ENCODE peak calls at places on chromosomes 5 and 9, in four cellular contexts. Q, Y, W and B are unnamed samples.

GRCh38 chr5:43514471-43514815 is 505 bp downstream of the C5orf34 start:
- DNase-seq in W (peak), Q (peak), Y (no peak), B (no peak)

GRCh38 chr5:176741566-176742211 is 68.7 kb upstream of the UNC5A start:
- DNase-seq in W (no peak), Q (no peak), Y (peak), B (peak)

GRCh38 chr5:5523066-5523505 is 100.6 kb downstream of the ICE1 start:
- DNase-seq in Y (peak), W (no peak), Q (no peak), B (no peak)

GRCh38 chr5:103444333-103445038 is 118.1 kb downstream of the NUDT12 start:
- DNase-seq in Y (no peak), Q (peak), W (no peak), B (no peak)

GRCh38 chr5:128085413-128085812 is 1.8 kb downstream of the SLC12A2 start:
- DNase-seq in Q (no peak), W (peak), Y (no peak), B (no peak)

GRCh38 chr5:32342656-32343055 is 29.9 kb upstream of the MTMR12 start:
- DNase-seq in Y (no peak), W (no peak), Q (no peak), B (no peak)

GRCh38 chr5:170809551-170809950 is 26.0 kb downstream of the GABRP start:
- DNase-seq in Y (no peak), W (peak), Q (peak), B (no peak)

GRCh38 chr5:169164481-169164925 is 136.4 kb downstream of the SLIT3 start:
- DNase-seq in W (peak), Q (peak), Y (no peak), B (no peak)

GRCh38 chr9:123138156-123138555 is 104.7 kb downstream of the GPR21 start:
- DNase-seq in Q (no peak), W (no peak), Y (no peak), B (no peak)

GRCh38 chr9:93365427-93366118 is 85.9 kb upstream of the FAM120A start:
- DNase-seq in Q (no peak), W (no peak), Y (no peak), B (no peak)

GRCh38 chr5:99034336-99034735 is 105.5 kb upstream of the CHD1 start:
- DNase-seq in W (no peak), Y (no peak), Q (no peak), B (no peak)

GRCh38 chr5:56123531-56124243 is 109.4 kb downstream of the ANKRD55 start:
- DNase-seq in W (peak), Q (peak), Y (no peak), B (no peak)

DNA sequence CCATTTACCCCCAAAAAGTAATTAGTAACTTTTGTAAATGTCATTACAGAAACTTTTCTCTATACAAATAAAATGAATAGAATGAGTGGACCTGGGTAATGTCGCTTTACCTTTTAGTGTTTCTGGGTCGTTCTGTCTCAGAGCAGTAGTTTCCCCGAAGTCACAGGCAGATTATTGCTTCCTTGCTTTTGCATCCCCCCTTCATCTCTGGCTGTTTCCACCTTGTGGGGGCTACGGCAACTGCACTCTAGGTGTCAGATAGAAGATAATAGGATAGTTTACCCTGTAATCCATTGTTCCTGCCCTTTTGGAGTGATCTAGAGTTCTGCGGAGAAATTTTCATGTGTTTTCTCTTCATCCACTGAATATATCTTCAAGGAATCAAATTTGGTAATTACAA is 68.7 kb downstream of the PRR16 start:
- DNase-seq in W (no peak), Q (no peak), Y (no peak), B (no peak)
- TF ChIP-seq CTCF in W (no peak), Q (no peak), Y (no peak), B (peak)

DNA sequence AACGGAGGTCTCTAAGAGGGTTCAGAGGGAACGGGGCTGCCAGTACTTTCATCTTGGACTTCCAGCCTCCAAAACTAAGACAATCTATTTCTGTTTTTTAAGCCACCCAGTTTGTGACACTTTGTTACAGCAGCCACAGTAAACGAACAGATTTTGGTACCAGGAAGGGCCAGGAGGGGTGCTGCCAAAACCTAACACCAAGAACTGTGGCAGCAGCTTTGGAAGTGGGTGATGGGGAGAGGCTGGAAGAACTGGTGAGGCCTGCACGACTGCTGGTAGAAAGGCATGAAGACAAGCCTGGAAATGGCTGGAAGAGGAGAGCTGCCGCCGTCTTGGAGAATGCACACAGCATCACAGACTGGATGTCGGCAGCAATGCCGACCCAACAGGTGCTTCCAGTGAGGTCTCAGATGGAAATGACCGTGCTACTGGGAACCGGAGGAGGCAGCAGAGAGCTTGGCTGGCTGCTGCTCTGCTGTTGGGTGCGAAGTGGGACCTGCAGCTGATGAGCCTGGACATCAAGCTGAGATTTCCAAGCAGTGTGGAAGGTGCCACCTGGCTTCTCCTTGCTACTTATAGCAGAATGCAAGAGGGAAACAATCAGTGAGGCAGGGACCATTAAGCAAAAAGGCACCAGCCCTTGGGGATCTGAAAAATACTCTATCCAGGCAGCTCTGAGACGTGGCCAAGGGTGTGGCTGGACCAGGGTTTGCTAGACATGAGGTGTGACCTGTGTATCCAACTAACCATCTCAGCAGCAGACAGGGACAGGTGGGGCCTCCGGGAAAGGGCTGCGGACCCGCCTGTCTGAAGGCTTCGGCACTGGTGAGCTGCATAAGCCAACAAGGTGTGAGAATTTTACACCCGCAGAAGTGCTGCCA is 4.7 kb upstream of the TMEM210 start:
- DNase-seq in Q (no peak), Y (peak), W (peak), B (no peak)
- TF ChIP-seq CTCF in Q (peak), Y (peak), W (peak), B (peak)

DNA sequence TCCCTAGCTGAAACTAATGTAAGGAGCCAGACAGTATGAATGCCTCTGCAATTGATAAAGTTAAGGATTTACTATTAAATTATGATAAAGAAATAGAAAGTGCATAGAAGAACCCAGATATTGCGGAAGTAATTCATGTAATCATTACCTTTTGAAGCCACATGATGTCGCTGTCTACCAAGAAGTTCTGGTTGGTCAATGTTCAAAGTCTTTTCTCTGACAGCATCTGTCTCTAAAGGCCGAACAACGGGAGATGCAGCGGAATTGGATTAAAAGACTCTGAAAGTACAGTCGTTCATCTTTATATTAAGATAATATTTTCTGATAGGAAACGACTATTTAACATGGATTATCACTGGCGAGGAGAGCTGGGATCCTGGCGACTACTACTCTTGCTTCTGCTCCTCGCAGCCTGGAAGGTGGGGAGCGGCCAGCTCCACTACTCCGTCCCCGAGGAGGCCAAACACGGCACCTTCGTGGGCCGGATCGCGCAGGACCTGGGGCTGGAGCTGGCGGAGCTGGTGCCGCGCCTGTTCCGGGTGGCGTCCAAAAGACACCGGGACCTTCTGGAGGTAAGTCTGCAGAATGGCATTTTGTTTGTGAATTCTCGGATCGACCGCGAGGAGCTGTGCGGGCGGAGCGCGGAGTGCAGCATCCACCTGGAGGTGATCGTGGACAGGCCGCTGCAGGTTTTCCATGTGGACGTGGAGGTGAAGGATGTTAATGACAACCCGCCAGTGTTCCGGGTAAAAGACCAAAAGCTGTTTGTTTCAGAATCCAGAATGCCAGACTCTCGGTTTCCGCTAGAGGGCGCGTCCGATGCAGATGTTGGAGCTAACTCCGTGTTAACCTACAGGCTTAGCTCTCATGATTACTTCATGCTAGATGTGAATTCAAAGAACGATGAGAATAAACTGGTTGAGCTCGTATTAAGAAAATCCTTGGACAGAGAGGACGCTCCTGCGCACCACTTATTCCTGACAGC is at the start of gene PCDHA8:
- DNase-seq in W (no peak), Q (no peak), Y (no peak), B (no peak)
- TF ChIP-seq CTCF in W (no peak), Q (peak), Y (no peak), B (peak)

GRCh38 chr9:127575875-127576778 is 36.0 kb upstream of the STXBP1 start:
- DNase-seq in Y (no peak), Q (no peak), W (no peak), B (no peak)

GRCh38 chr9:127572961-127573727 is 38.9 kb upstream of the STXBP1 start:
- DNase-seq in W (peak), Y (no peak), Q (no peak), B (no peak)

GRCh38 chr9:127578627-127578951 is 33.5 kb upstream of the STXBP1 start:
- DNase-seq in W (no peak), Y (no peak), Q (no peak), B (no peak)

GRCh38 chr9:127570533-127571111 is 41.5 kb upstream of the STXBP1 start:
- DNase-seq in W (no peak), Y (no peak), Q (no peak), B (no peak)

GRCh38 chr9:127574089-127574921 is 37.8 kb upstream of the STXBP1 start:
- DNase-seq in Y (no peak), W (peak), Q (peak), B (no peak)
- TF ChIP-seq CTCF in Y (no peak), W (no peak), Q (no peak), B (peak)

GRCh38 chr9:131800885-131801284 is 61.0 kb upstream of the RAPGEF1 start:
- DNase-seq in Q (no peak), Y (no peak), W (no peak), B (peak)

GRCh38 chr9:131803758-131804411 is 64.0 kb upstream of the RAPGEF1 start:
- DNase-seq in Y (no peak), Q (no peak), W (no peak), B (peak)

GRCh38 chr9:131799177-131799823 is 59.4 kb upstream of the RAPGEF1 start:
- DNase-seq in W (peak), Q (peak), Y (peak), B (peak)

GRCh38 chr9:131800366-131800765 is 60.5 kb upstream of the RAPGEF1 start:
- DNase-seq in Q (no peak), Y (no peak), W (no peak), B (no peak)

DNA sequence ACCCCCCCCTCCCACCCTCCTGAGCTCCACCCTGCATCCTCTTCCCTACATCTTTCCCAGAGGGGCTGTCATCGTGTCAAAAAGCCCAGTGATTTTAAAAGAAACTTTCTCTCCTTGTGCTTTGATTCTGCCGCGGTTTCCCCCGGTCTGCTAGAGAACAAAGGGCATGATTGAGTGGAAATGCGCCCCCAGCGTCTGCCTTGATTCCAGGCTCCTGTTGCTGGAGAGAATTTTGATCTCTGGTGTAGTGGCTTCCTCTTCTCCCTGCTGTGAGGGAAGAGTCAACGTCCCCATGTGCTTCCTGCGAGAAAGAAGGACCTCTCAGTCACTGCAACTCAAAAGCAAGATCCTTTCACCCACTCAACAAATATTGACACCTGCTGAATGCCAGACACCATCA is 61.9 kb upstream of the RAPGEF1 start:
- DNase-seq in W (no peak), Q (no peak), Y (no peak), B (peak)
- TF ChIP-seq CTCF in W (no peak), Q (no peak), Y (no peak), B (no peak)

DNA sequence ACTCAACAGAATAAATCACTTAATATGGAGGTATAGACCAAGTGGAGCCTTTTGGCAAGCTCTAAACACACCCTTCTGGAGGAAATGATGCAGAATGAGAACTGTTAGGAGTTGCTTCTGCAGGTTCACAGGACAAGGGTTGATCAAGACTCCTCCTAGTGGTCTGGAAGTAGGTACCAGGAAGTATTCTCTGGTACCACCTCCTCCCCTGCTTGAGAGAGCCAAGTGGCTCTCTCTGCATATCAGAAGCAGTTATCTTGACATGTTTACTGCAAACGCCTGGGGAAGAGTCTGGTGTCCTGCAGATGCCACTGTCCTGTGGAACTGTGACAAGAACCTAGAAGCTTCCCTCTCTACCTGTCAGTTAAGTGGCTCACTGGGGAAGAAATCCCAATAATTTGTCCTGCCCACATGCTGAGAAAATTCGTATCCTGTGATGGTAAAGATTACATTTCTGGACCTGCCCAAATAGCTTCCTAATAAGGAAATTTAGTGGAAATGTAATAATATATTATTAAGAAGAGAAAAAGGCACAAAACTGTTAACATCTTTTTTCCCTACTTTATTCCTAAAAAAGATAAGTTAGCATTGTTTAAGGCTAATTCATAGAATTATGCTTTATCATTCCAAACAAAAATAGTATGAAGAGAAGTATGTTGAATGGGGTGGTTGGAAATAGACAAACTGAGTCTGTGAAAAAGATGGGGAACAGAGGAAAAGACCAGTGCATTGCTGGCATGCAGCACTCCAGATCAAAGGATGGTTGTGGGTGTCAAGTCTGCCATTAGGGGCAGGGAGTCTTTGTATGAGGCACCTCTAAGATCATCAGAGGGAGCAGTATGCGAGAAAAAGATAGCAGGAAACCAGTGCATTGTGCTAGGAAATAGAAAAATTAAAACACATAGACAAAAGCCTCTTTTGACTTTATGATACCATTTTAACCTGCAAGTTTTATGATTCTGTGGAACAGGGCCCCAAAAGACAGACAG is 118.8 kb downstream of the CDC42SE2 start:
- DNase-seq in Q (peak), W (peak), Y (peak), B (no peak)
- TF ChIP-seq CTCF in Q (peak), W (peak), Y (peak), B (peak)

DNA sequence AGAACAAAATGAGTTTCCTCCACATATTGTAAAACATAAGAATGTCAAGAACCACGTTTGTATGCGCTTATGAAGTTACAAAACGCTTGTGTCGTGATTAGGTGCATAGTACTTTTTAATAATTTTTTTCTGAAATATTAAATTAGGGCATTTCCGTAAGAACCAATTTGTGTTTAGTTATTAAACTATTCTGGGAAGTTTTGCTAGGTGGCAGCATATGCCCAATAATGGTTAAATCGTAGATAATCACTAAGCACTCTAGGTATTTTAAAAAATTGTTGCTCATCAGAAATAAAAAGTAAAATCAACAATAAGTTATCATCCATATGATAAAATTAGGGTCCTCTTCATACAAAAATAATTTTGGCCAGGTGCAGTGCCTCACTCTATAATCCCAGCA is 5.4 kb downstream of the SRFBP1 start:
- DNase-seq in W (peak), Q (no peak), Y (no peak), B (no peak)
- TF ChIP-seq CTCF in W (peak), Q (peak), Y (no peak), B (peak)

DNA sequence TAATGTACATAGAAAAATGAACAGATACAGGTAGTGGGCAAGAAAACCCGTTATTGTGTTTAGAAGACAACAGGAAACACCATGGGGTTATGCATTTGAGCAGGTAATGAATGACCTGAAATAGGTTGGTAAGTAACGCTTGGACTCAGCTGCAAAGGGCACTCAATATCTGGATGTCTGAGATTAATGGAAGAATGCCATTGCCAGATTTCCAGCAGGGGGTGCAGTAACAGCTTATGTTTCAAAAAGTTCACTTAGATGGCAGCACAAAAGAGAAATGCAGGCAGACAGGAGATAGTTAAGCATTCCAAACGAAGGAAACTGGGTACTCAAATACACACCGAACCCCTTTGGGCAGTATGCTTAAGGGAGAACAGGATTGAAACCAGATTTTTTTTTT is 285.5 kb upstream of the VLDLR start:
- DNase-seq in Q (no peak), Y (no peak), W (peak), B (no peak)
- TF ChIP-seq CTCF in Q (peak), Y (no peak), W (peak), B (peak)